ENCODE peak calls at places on chromosomes 3 and 15, in ten cellular contexts. One of them, this sample, is unnamed.

GRCh38 chr15:51067510-51067909 is 27.2 kb downstream of the TNFAIP8L3 start:
- DNase-seq in GM13976: no peak
- DNase-seq in H9: no peak
- DNase-seq in spleen: no peak
- DNase-seq in MM.1S: no peak
- DNase-seq in endodermal cell: no peak
- DNase-seq in adrenal gland: no peak
- DNase-seq in epithelial cell of esophagus: no peak
- DNase-seq in GM12865: no peak
- DNase-seq in natural killer cell: no peak
- DNase-seq in this sample: no peak

GRCh38 chr3:49357466-49358216 is 512 bp downstream of the GPX1 start:
- DNase-seq in GM13976: peak
- DNase-seq in spleen: peak
- DNase-seq in H9: peak
- DNase-seq in epithelial cell of esophagus: peak
- DNase-seq in GM12865: peak
- DNase-seq in natural killer cell: peak
- DNase-seq in adrenal gland: peak
- DNase-seq in endodermal cell: peak
- DNase-seq in MM.1S: no peak
- DNase-seq in this sample: peak

GRCh38 chr3:76222115-76222652 is 436.8 kb upstream of the ZNF717 start:
- DNase-seq in endodermal cell: no peak
- DNase-seq in epithelial cell of esophagus: no peak
- DNase-seq in spleen: no peak
- DNase-seq in natural killer cell: no peak
- DNase-seq in GM13976: no peak
- DNase-seq in MM.1S: no peak
- DNase-seq in adrenal gland: no peak
- DNase-seq in GM12865: no peak
- DNase-seq in H9: no peak
- DNase-seq in this sample: no peak

GRCh38 chr3:123655400-123655799 is 70.5 kb upstream of the HACD2 start:
- DNase-seq in GM12865: no peak
- DNase-seq in natural killer cell: no peak
- DNase-seq in epithelial cell of esophagus: no peak
- DNase-seq in adrenal gland: no peak
- DNase-seq in GM13976: no peak
- DNase-seq in spleen: no peak
- DNase-seq in endodermal cell: no peak
- DNase-seq in H9: no peak
- DNase-seq in MM.1S: no peak
- DNase-seq in this sample: no peak

GRCh38 chr3:99878005-99878404 is 60.3 kb downstream of the CMSS1 start:
- DNase-seq in MM.1S: no peak
- DNase-seq in GM12865: peak
- DNase-seq in natural killer cell: no peak
- DNase-seq in spleen: no peak
- DNase-seq in adrenal gland: no peak
- DNase-seq in GM13976: no peak
- DNase-seq in epithelial cell of esophagus: peak
- DNase-seq in H9: no peak
- DNase-seq in endodermal cell: no peak
- DNase-seq in this sample: no peak

GRCh38 chr15:55407631-55407948 is 569 bp downstream of the CCPG1 start:
- DNase-seq in H9: no peak
- DNase-seq in GM13976: peak
- DNase-seq in adrenal gland: no peak
- DNase-seq in epithelial cell of esophagus: peak
- DNase-seq in MM.1S: peak
- DNase-seq in endodermal cell: no peak
- DNase-seq in natural killer cell: no peak
- DNase-seq in GM12865: no peak
- DNase-seq in spleen: no peak
- DNase-seq in this sample: no peak

GRCh38 chr3:152610621-152611020 is 224.3 kb upstream of the P2RY1 start:
- DNase-seq in GM12865: no peak
- DNase-seq in endodermal cell: no peak
- DNase-seq in GM13976: no peak
- DNase-seq in H9: peak
- DNase-seq in epithelial cell of esophagus: no peak
- DNase-seq in MM.1S: no peak
- DNase-seq in natural killer cell: no peak
- DNase-seq in adrenal gland: no peak
- DNase-seq in spleen: no peak
- DNase-seq in this sample: no peak

GRCh38 chr15:69812881-69813280 is 284.8 kb downstream of the TLE3 start:
- DNase-seq in H9: peak
- DNase-seq in MM.1S: no peak
- DNase-seq in endodermal cell: peak
- DNase-seq in epithelial cell of esophagus: no peak
- DNase-seq in GM13976: no peak
- DNase-seq in adrenal gland: no peak
- DNase-seq in GM12865: no peak
- DNase-seq in spleen: no peak
- DNase-seq in natural killer cell: no peak
- DNase-seq in this sample: no peak

GRCh38 chr3:157311633-157312365 is 124.9 kb upstream of the PTX3 start:
- DNase-seq in natural killer cell: no peak
- DNase-seq in GM12865: no peak
- DNase-seq in H9: no peak
- DNase-seq in endodermal cell: no peak
- DNase-seq in adrenal gland: no peak
- DNase-seq in MM.1S: no peak
- DNase-seq in epithelial cell of esophagus: peak
- DNase-seq in GM13976: no peak
- DNase-seq in spleen: no peak
- DNase-seq in this sample: no peak

GRCh38 chr15:58469432-58470353 is 37.9 kb downstream of the LIPC start:
- DNase-seq in epithelial cell of esophagus: peak
- DNase-seq in MM.1S: no peak
- DNase-seq in spleen: no peak
- DNase-seq in endodermal cell: peak
- DNase-seq in H9: peak
- DNase-seq in GM13976: no peak
- DNase-seq in GM12865: peak
- DNase-seq in adrenal gland: peak
- DNase-seq in natural killer cell: no peak
- DNase-seq in this sample: no peak

GRCh38 chr15:100902436-100903190 is 16.5 kb upstream of the LRRK1 start:
- DNase-seq in GM13976: peak
- DNase-seq in epithelial cell of esophagus: peak
- DNase-seq in natural killer cell: no peak
- DNase-seq in endodermal cell: peak
- DNase-seq in spleen: peak
- DNase-seq in MM.1S: no peak
- DNase-seq in H9: peak
- DNase-seq in GM12865: peak
- DNase-seq in adrenal gland: peak
- DNase-seq in this sample: no peak

GRCh38 chr3:100443690-100444089 is 42.4 kb downstream of the LNP1 start:
- DNase-seq in H9: no peak
- DNase-seq in MM.1S: no peak
- DNase-seq in endodermal cell: no peak
- DNase-seq in GM12865: no peak
- DNase-seq in epithelial cell of esophagus: no peak
- DNase-seq in spleen: no peak
- DNase-seq in GM13976: no peak
- DNase-seq in natural killer cell: no peak
- DNase-seq in adrenal gland: no peak
- DNase-seq in this sample: no peak

GRCh38 chr3:152695810-152696209 is 139.1 kb upstream of the P2RY1 start:
- DNase-seq in endodermal cell: no peak
- DNase-seq in spleen: no peak
- DNase-seq in GM13976: no peak
- DNase-seq in H9: no peak
- DNase-seq in epithelial cell of esophagus: no peak
- DNase-seq in adrenal gland: no peak
- DNase-seq in natural killer cell: no peak
- DNase-seq in MM.1S: no peak
- DNase-seq in GM12865: no peak
- DNase-seq in this sample: no peak

GRCh38 chr3:192514081-192514753 is 213.1 kb downstream of the FGF12 start:
- DNase-seq in endodermal cell: peak
- DNase-seq in adrenal gland: no peak
- DNase-seq in GM12865: no peak
- DNase-seq in natural killer cell: no peak
- DNase-seq in MM.1S: no peak
- DNase-seq in GM13976: peak
- DNase-seq in H9: peak
- DNase-seq in epithelial cell of esophagus: peak
- DNase-seq in spleen: peak
- DNase-seq in this sample: peak

GRCh38 chr15:52714968-52715367 is 35.8 kb upstream of the ATOSA start:
- DNase-seq in H9: no peak
- DNase-seq in GM13976: no peak
- DNase-seq in natural killer cell: no peak
- DNase-seq in epithelial cell of esophagus: no peak
- DNase-seq in endodermal cell: no peak
- DNase-seq in spleen: no peak
- DNase-seq in GM12865: no peak
- DNase-seq in MM.1S: no peak
- DNase-seq in adrenal gland: no peak
- DNase-seq in this sample: no peak

GRCh38 chr3:24494616-24495333 is at the start of gene THRB:
- DNase-seq in epithelial cell of esophagus: peak
- DNase-seq in MM.1S: peak
- DNase-seq in endodermal cell: peak
- DNase-seq in spleen: peak
- DNase-seq in GM13976: peak
- DNase-seq in GM12865: peak
- DNase-seq in adrenal gland: peak
- DNase-seq in natural killer cell: no peak
- DNase-seq in H9: peak
- DNase-seq in this sample: peak

GRCh38 chr3:167718582-167718981 is 16.1 kb downstream of the PDCD10 start:
- DNase-seq in spleen: no peak
- DNase-seq in GM13976: no peak
- DNase-seq in GM12865: no peak
- DNase-seq in epithelial cell of esophagus: no peak
- DNase-seq in H9: no peak
- DNase-seq in natural killer cell: no peak
- DNase-seq in adrenal gland: no peak
- DNase-seq in endodermal cell: no peak
- DNase-seq in MM.1S: no peak
- DNase-seq in this sample: no peak

GRCh38 chr3:5304789-5305680 is 117.5 kb downstream of the EDEM1 start:
- DNase-seq in natural killer cell: no peak
- DNase-seq in endodermal cell: peak
- DNase-seq in epithelial cell of esophagus: peak
- DNase-seq in spleen: no peak
- DNase-seq in adrenal gland: peak
- DNase-seq in H9: peak
- DNase-seq in MM.1S: peak
- DNase-seq in GM13976: peak
- DNase-seq in GM12865: peak
- DNase-seq in this sample: no peak

GRCh38 chr3:115667175-115668065 is 44.1 kb downstream of the GAP43 start:
- DNase-seq in spleen: no peak
- DNase-seq in epithelial cell of esophagus: peak
- DNase-seq in endodermal cell: no peak
- DNase-seq in MM.1S: no peak
- DNase-seq in adrenal gland: no peak
- DNase-seq in natural killer cell: no peak
- DNase-seq in GM13976: no peak
- DNase-seq in GM12865: no peak
- DNase-seq in H9: peak
- DNase-seq in this sample: no peak
- TF ChIP-seq CTCF in spleen: no peak
- TF ChIP-seq CTCF in epithelial cell of esophagus: no peak
- TF ChIP-seq CTCF in endodermal cell: peak
- TF ChIP-seq CTCF in MM.1S: no peak
- TF ChIP-seq CTCF in adrenal gland: no peak
- TF ChIP-seq CTCF in natural killer cell: no peak
- TF ChIP-seq CTCF in GM13976: no peak
- TF ChIP-seq CTCF in GM12865: no peak
- TF ChIP-seq CTCF in H9: no peak
- TF ChIP-seq CTCF in this sample: peak

GRCh38 chr3:107543666-107544065 is 20.9 kb downstream of the BBX start:
- DNase-seq in epithelial cell of esophagus: peak
- DNase-seq in H9: no peak
- DNase-seq in spleen: no peak
- DNase-seq in GM12865: peak
- DNase-seq in MM.1S: no peak
- DNase-seq in adrenal gland: no peak
- DNase-seq in natural killer cell: no peak
- DNase-seq in endodermal cell: no peak
- DNase-seq in GM13976: no peak
- DNase-seq in this sample: no peak
- TF ChIP-seq CTCF in epithelial cell of esophagus: peak
- TF ChIP-seq CTCF in H9: peak
- TF ChIP-seq CTCF in spleen: peak
- TF ChIP-seq CTCF in GM12865: no peak
- TF ChIP-seq CTCF in MM.1S: no peak
- TF ChIP-seq CTCF in adrenal gland: no peak
- TF ChIP-seq CTCF in natural killer cell: peak
- TF ChIP-seq CTCF in endodermal cell: peak
- TF ChIP-seq CTCF in GM13976: no peak
- TF ChIP-seq CTCF in this sample: peak

GRCh38 chr3:65210026-65210814 is 522.4 kb upstream of the ADAMTS9 start:
- DNase-seq in natural killer cell: no peak
- DNase-seq in spleen: no peak
- DNase-seq in GM12865: no peak
- DNase-seq in epithelial cell of esophagus: no peak
- DNase-seq in GM13976: no peak
- DNase-seq in H9: no peak
- DNase-seq in adrenal gland: no peak
- DNase-seq in MM.1S: no peak
- DNase-seq in endodermal cell: no peak
- DNase-seq in this sample: no peak
- TF ChIP-seq CTCF in natural killer cell: no peak
- TF ChIP-seq CTCF in spleen: no peak
- TF ChIP-seq CTCF in GM12865: no peak
- TF ChIP-seq CTCF in epithelial cell of esophagus: no peak
- TF ChIP-seq CTCF in GM13976: no peak
- TF ChIP-seq CTCF in H9: no peak
- TF ChIP-seq CTCF in adrenal gland: no peak
- TF ChIP-seq CTCF in MM.1S: no peak
- TF ChIP-seq CTCF in endodermal cell: no peak
- TF ChIP-seq CTCF in this sample: no peak

DNA sequence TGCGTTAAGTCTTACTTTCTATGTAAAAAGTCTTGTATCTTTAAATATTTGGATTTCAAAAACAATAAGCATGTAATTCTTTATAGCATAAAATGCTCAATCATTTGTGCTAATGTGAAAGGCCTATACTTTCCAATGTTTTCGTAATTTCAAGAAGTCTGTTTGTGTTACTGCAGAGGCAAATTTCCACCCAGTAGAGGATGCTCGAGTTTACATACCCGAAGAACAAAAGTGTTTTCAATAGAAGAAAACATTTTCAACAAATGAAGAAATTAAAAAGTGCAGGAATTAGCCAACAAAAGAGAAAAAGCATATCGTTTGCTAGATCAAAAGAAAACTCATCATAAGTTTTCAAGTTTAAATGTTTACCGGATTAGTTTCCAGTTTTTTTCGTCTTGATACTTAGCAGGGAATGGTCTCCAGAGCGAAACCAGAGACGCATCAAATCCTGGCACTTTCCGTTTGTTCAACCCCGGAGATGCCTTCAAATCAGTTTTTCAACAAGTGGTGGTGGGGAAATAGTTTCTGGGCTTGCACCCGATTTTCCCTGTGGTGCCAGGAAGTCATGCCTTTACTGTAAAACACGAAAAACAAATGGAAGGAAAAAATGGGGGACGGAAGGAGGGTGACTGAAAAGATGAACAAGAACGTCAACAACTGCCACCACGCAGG is 1.0 kb downstream of the CGGBP1 start:
- DNase-seq in GM13976: no peak
- DNase-seq in MM.1S: peak
- DNase-seq in epithelial cell of esophagus: peak
- DNase-seq in spleen: no peak
- DNase-seq in GM12865: peak
- DNase-seq in natural killer cell: no peak
- DNase-seq in adrenal gland: no peak
- DNase-seq in endodermal cell: no peak
- DNase-seq in H9: no peak
- DNase-seq in this sample: no peak
- TF ChIP-seq CTCF in GM13976: no peak
- TF ChIP-seq CTCF in MM.1S: peak
- TF ChIP-seq CTCF in epithelial cell of esophagus: no peak
- TF ChIP-seq CTCF in spleen: no peak
- TF ChIP-seq CTCF in GM12865: no peak
- TF ChIP-seq CTCF in natural killer cell: no peak
- TF ChIP-seq CTCF in adrenal gland: no peak
- TF ChIP-seq CTCF in endodermal cell: no peak
- TF ChIP-seq CTCF in H9: no peak
- TF ChIP-seq CTCF in this sample: no peak